ENCODE peak calls at places on chromosomes 6 and 20, in five cellular contexts. A, G, M, U and E are unnamed samples.

GRCh38 chr6:20811112-20811746 is 277.0 kb downstream of the CDKAL1 start:
- DNase-seq in A (no peak), G (no peak), M (peak), U (peak), E (peak)

GRCh38 chr20:2799688-2800589 is 488 bp downstream of the CPXM1 start:
- DNase-seq in A (no peak), G (peak), M (no peak), U (peak), E (no peak)

GRCh38 chr6:139449611-139450000 is 75.2 kb upstream of the CITED2 start:
- DNase-seq in A (no peak), G (no peak), M (no peak), U (no peak), E (no peak)

GRCh38 chr6:86961432-86962200 is 24.3 kb downstream of the HTR1E start:
- DNase-seq in A (no peak), G (no peak), M (no peak), U (no peak), E (no peak)

GRCh38 chr20:8248051-8248450 is 116.0 kb downstream of the PLCB1 start:
- DNase-seq in A (no peak), G (no peak), M (no peak), U (no peak), E (no peak)

GRCh38 chr20:49276201-49276894 is 1.5 kb downstream of the ZNFX1 start:
- DNase-seq in A (no peak), G (peak), M (no peak), U (peak), E (no peak)

GRCh38 chr6:19715166-19715558 is 122.0 kb upstream of the ID4 start:
- DNase-seq in A (no peak), G (no peak), M (no peak), U (no peak), E (no peak)

GRCh38 chr6:63573140-63573898 is 1.0 kb downstream of the LOC128125822 start:
- DNase-seq in A (peak), G (peak), M (peak), U (peak), E (peak)

GRCh38 chr6:142784344-142784743 is 160.6 kb downstream of the HIVEP2 start:
- DNase-seq in A (no peak), G (peak), M (no peak), U (no peak), E (no peak)

GRCh38 chr20:48682529-48683385 is 145.0 kb downstream of the PREX1 start:
- DNase-seq in A (peak), G (no peak), M (peak), U (peak), E (no peak)

GRCh38 chr20:59063358-59064213 is 21.0 kb upstream of the PRELID3B start:
- DNase-seq in A (no peak), G (no peak), M (no peak), U (peak), E (peak)

GRCh38 chr6:67630146-67630545 is 1004.9 kb upstream of the ADGRB3 start:
- DNase-seq in A (no peak), G (no peak), M (peak), U (peak), E (no peak)

GRCh38 chr6:8991844-8992243 is 556.5 kb upstream of the SLC35B3 start:
- DNase-seq in A (no peak), G (no peak), M (no peak), U (no peak), E (no peak)

GRCh38 chr6:24910331-24910849 is 25.4 kb downstream of the RIPOR2 start:
- DNase-seq in A (peak), G (peak), M (no peak), U (no peak), E (no peak)

GRCh38 chr6:130376921-130377320 is 11.1 kb downstream of the TMEM200A start:
- DNase-seq in A (no peak), G (no peak), M (no peak), U (no peak), E (no peak)

GRCh38 chr20:1526896-1527295 is 30.6 kb downstream of the SIRPD start:
- DNase-seq in A (no peak), G (no peak), M (no peak), U (no peak), E (no peak)

GRCh38 chr6:170203212-170203611 is 87.7 kb downstream of the DLL1 start:
- DNase-seq in A (no peak), G (no peak), M (no peak), U (no peak), E (no peak)

GRCh38 chr6:22596011-22596410 is 26.6 kb downstream of the HDGFL1 start:
- DNase-seq in A (no peak), G (no peak), M (no peak), U (peak), E (no peak)

GRCh38 chr6:16503919-16504554 is 257.2 kb downstream of the ATXN1 start:
- DNase-seq in A (no peak), G (no peak), M (no peak), U (no peak), E (no peak)

GRCh38 chr6:106444777-106445507 is 84.4 kb downstream of the CRYBG1 start:
- DNase-seq in A (no peak), G (peak), M (no peak), U (peak), E (no peak)

GRCh38 chr6:143410859-143411270 is 39.6 kb downstream of the ADAT2 start:
- DNase-seq in A (no peak), G (no peak), M (peak), U (peak), E (no peak)

GRCh38 chr20:41318271-41318649 is 729 bp upstream of the ZHX3 start:
- DNase-seq in A (no peak), G (no peak), M (no peak), U (peak), E (no peak)

GRCh38 chr6:37311666-37312473 is 41.9 kb upstream of the RNF8 start:
- DNase-seq in A (no peak), G (no peak), M (no peak), U (peak), E (no peak)

GRCh38 chr6:41786451-41787218 is 859 bp upstream of the TOMM6 start:
- DNase-seq in A (peak), G (peak), M (no peak), U (peak), E (peak)

GRCh38 chr6:1596088-1596852 is 13.4 kb upstream of the FOXC1 start:
- DNase-seq in A (peak), G (peak), M (no peak), U (peak), E (peak)

GRCh38 chr6:125154184-125155135 is 887 bp downstream of the TPD52L1 start:
- DNase-seq in A (peak), G (peak), M (no peak), U (peak), E (no peak)

GRCh38 chr6:158011980-158012566 is 30.4 kb downstream of the SYNJ2 start:
- DNase-seq in A (peak), G (no peak), M (no peak), U (no peak), E (no peak)

GRCh38 chr20:25040438-25040831 is 17.5 kb downstream of the ACSS1 start:
- DNase-seq in A (peak), G (no peak), M (no peak), U (peak), E (no peak)

GRCh38 chr6:28941681-28942448 is 18.1 kb upstream of the TRIM27 start:
- DNase-seq in A (no peak), G (no peak), M (no peak), U (peak), E (no peak)

GRCh38 chr6:82984720-82985119 is 80.9 kb downstream of the UBE3D start:
- DNase-seq in A (no peak), G (no peak), M (no peak), U (no peak), E (no peak)